ENCODE peak calls at places on chromosomes 13 and 19, in five cellular contexts. T, H, P, G and S are unnamed samples. For H3K4me1, the result is how much of the 10 kb centered on the place peaks cover.

GRCh38 chr19:46901701-46902401 is 41.1 kb downstream of the ARHGAP35 start:
- DNase-seq in T (no peak), H (no peak), P (no peak), G (no peak), S (no peak)

GRCh38 chr13:73303858-73304257 is 245.1 kb downstream of the KLF5 start:
- DNase-seq in T (no peak), H (no peak), P (no peak), G (no peak), S (no peak)

GRCh38 chr13:45417790-45418534 is at the start of gene SLC25A30:
- DNase-seq in T (peak), H (peak), P (peak), G (peak), S (peak)

GRCh38 chr19:1189419-1189818 is 15.4 kb upstream of the SBNO2 start:
- DNase-seq in T (no peak), H (no peak), P (peak), G (no peak), S (no peak)

GRCh38 chr13:50400930-50401553 is 385.8 kb downstream of the KCNRG start:
- DNase-seq in T (no peak), H (no peak), P (no peak), G (no peak), S (no peak)

GRCh38 chr19:36059180-36059910 is 4.6 kb downstream of the WDR62 start:
- DNase-seq in T (no peak), H (no peak), P (no peak), G (no peak), S (no peak)

GRCh38 chr13:30744056-30744684 is 8.8 kb downstream of the ALOX5AP start:
- DNase-seq in T (no peak), H (peak), P (no peak), G (peak), S (peak)

GRCh38 chr19:45424191-45425058 is 708 bp upstream of the ERCC1 start:
- DNase-seq in T (peak), H (no peak), P (peak), G (peak), S (peak)

GRCh38 chr13:21672811-21673591 is 2.1 kb downstream of the FGF9 start:
- DNase-seq in T (no peak), H (no peak), P (no peak), G (no peak), S (peak)
- H3K4me1 ChIP-seq in T (under half), H (under half), P (under half), G (under half), S (under half)

GRCh38 chr19:32222594-32222993 is 122.8 kb upstream of the ZNF507 start:
- DNase-seq in T (no peak), H (no peak), P (no peak), G (no peak), S (no peak)

GRCh38 chr19:32223595-32224370 is 121.6 kb upstream of the ZNF507 start:
- DNase-seq in T (no peak), H (no peak), P (no peak), G (no peak), S (no peak)

GRCh38 chr19:32227561-32228165 is 117.7 kb upstream of the ZNF507 start:
- DNase-seq in T (no peak), H (no peak), P (no peak), G (no peak), S (no peak)

GRCh38 chr19:32223106-32223505 is 122.3 kb upstream of the ZNF507 start:
- DNase-seq in T (no peak), H (no peak), P (no peak), G (no peak), S (no peak)

DNA sequence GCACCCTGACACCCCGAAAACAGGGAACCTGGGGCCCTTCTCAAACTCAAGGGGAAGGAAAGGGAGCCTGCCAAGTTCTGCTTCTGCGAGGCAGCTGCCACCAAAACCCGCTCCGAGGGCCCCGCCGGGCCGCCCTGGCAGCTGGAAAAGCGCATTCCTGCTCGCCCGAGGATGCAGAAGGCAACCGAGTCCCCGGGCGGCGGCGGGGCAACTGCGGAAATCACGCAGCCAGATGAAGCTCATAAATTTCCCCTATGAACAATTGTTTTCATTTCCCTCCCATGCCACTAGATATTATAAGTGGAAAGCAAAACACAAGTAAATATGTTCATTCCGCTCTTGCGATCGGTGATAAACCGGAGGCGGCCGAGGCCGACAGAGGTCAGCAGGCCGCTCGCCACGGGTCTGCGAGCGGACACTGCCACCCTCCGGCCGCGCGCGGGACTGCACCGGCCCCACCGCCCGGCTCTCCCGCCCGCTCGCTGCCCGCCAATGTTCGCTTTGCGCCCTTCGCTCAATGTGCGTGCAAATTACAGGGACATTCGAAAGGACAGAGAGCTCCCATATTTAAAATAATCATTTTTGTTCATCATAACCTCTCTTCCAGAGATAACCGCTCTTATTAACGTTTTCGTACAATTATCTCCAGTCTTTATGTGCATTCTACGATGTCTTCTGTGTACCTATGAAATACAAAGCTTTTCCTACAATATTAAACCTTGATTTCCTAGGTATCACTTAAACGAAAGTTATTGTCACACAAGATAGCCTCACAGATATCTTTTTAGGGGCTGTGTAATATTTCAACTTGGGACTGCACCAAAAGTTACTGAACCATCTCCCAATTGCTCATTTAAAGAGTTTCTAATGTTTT is 120.8 kb upstream of the ZNF507 start:
- DNase-seq in T (no peak), H (no peak), P (peak), G (peak), S (no peak)
- H3K4me3 ChIP-seq in T (no peak), H (no peak), P (no peak), G (peak), S (no peak)

GRCh38 chr19:39412100-39412866 is at the start of gene PLEKHG2:
- DNase-seq in T (peak), H (peak), P (peak), G (peak), S (peak)
- TF ChIP-seq CTCF in T (peak), H (no peak), P (peak), G (peak), S (peak)

DNA sequence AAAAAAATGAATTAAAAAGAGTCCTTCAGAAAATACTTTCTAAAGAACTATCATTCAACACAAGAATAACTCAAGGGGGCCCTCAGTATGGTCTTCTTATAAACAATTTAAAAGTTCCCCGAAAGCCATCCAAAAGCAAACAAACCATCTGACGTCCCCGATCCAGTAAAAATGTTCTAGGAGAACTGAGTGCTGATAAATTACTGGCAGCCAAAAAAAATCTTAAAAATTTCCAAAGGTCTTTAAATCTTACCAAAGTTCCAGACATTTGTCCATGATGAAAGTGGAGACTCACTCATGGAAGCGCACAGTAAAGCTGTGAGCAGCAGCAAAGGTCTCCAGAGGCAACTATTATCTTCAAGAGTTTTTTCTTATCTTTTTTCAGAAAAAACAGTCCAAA is 85.6 kb downstream of the COL4A1 start:
- DNase-seq in T (no peak), H (no peak), P (no peak), G (no peak), S (no peak)
- H3K4me1 ChIP-seq in T (under half), H (under half), P (under half), G (under half), S (under half)

GRCh38 chr19:54473071-54473941 is at the start of gene CDC42EP5:
- DNase-seq in T (peak), H (no peak), P (peak), G (peak), S (peak)
- H3K4me3 ChIP-seq in T (peak), H (no peak), P (no peak), G (peak), S (peak)

GRCh38 chr13:75566658-75567057 is 17.1 kb downstream of the UCHL3 start:
- DNase-seq in T (no peak), H (no peak), P (no peak), G (no peak), S (no peak)
- TF ChIP-seq CTCF in T (no peak), H (peak), P (peak), G (no peak), S (no peak)

DNA sequence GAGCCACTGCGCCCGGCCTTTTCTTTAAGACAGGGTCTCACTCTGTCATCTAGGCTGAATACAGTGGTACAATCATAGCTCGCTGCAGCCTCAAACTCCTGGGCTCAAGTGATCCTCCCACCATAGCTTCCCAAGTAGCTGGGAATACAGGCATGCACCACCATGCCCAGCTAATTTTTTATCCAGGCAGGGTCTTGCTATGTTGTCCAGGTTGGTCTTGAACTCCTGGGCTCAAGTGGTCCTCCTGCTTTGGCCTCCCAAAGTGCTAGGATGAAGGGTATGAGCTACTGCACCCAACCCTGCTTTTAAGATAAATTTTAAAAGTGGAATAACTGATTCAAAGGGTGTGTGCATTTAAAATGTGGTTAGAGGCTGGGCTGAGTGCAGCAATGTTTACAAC is 14.1 kb downstream of the NOSIP start:
- DNase-seq in T (no peak), H (no peak), P (no peak), G (no peak), S (no peak)
- H3K4me1 ChIP-seq in T (under half), H (under half), P (under half), G (under half), S (half or more)

DNA sequence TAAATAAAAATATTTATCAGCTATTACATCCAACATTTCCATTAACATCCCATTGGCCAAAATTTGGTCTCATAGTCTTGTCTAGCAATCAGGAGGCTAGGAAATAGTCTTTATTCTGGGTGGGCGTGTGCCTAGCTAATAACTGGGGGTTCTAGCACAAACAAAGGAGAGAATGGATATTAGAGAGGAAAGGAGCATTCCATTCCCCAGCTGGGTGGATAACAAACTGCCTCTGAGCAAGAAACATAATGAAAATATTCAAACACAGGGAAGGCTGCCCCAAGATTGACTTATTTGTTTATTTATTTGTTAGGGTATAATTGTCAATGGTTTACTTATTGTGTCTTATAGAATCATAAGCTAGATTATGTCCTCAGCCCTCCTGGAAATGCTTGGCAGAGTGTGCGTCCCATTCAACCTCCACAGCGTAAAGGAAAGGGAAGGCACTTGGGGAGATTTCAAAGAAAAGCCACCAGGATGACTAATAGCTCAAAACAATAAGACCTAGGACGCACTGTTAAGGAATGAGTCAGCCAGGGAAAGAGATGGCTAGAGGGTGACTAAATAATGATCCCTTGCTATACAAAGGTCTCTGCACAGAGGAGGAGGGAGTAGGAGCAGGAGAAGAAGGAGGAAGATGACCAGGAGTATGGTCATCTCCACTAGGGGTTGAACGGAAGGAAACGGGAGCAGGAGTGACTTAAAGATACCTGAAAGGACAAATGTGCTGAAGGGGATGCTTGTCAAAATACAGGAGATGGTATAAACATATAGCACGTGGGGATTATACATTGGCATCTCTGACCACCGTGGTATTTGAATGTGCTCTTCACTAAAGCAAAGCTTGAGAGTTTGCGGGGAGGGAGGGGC is 23.5 kb upstream of the USP12 start:
- DNase-seq in T (no peak), H (no peak), P (peak), G (no peak), S (no peak)
- H3K4me3 ChIP-seq in T (no peak), H (no peak), P (no peak), G (no peak), S (no peak)

DNA sequence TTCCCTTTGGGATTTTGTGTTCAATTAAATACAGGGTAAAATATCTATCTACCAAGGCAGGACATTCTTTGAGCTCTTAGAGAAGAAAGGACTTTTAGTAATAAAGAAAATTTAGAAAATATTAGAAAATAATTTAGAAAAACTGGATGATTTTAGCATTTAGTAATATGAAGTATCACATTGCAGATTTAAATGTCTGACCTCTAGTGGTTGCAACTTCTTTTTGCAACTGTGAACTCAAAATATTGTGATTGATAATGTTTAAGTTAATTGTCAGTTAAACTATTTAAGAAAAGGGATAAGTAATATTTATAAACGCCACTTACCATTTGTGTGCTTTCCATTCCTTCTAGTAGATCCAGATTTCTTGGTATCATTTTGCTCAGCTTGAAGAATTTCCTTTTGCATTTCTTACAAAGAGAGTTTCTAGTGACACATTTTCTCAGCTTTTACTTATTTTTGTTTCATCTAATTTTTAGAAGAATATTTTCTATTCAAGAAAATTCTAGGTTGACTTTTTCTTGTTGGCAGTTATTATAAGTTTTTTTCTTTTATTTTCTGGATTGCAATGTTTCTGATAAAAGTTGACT is 10.3 kb upstream of the POSTN start:
- DNase-seq in T (no peak), H (no peak), P (no peak), G (no peak), S (no peak)
- TF ChIP-seq CTCF in T (no peak), H (peak), P (peak), G (no peak), S (no peak)

DNA sequence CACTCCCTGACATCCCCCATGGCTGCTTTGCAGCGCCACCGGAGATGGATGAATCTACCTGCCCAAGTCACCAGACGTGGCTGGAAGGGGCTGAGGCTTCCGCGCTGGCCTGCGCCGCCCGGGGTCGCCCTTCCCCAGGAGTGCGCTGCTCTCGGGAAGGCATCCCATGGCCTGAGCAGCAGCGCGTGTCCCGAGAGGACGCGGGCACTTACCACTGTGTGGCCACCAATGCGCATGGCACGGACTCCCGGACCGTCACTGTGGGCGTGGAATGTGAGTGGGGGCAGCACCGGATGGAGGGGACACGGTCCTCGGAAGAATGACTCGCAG is 4.6 kb downstream of the ICAM5 start:
- DNase-seq in T (no peak), H (no peak), P (no peak), G (no peak), S (peak)
- H3K4me1 ChIP-seq in T (under half), H (under half), P (under half), G (under half), S (half or more)